ENCODE peak calls at places on chromosomes 12 and 14, in eight cellular contexts. O is HCT116, F is body of pancreas, M is thyroid gland, U is tibial nerve, T is adrenal gland, I is spleen, E is right lobe of liver. Y is an unnamed sample. For H3K27me3, the result is how much of the 10 kb centered on the place peaks cover.

GRCh38 chr12:120739031-120739762 is 13.6 kb downstream of the ACADS start:
- DNase-seq in O (no peak), F (no peak), M (no peak), U (no peak), T (no peak), I (peak), E (no peak), Y (no peak)

GRCh38 chr12:5794156-5794555 is 150.9 kb downstream of the ANO2 start:
- DNase-seq in O (no peak), F (peak), M (no peak), U (no peak), T (no peak), I (no peak), E (no peak), Y (no peak)

GRCh38 chr12:93113317-93114006 is 184.4 kb upstream of the EEA1 start:
- DNase-seq in O (no peak), F (no peak), M (no peak), U (no peak), T (no peak), I (no peak), E (no peak), Y (no peak)

GRCh38 chr12:117350140-117350539 is 11.3 kb downstream of the NOS1 start:
- DNase-seq in O (no peak), F (no peak), M (peak), U (no peak), T (no peak), I (no peak), E (no peak), Y (no peak)

GRCh38 chr12:31702047-31702446 is 26.8 kb downstream of the AMN1 start:
- DNase-seq in O (peak), F (no peak), M (no peak), U (no peak), T (no peak), I (no peak), E (no peak), Y (no peak)

GRCh38 chr14:54568821-54569591 is 2.1 kb downstream of the SAMD4A start:
- DNase-seq in O (no peak), F (no peak), M (no peak), U (no peak), T (peak), I (no peak), E (no peak), Y (no peak)

GRCh38 chr14:94578712-94579111 is 2.5 kb upstream of the SERPINA5 start:
- DNase-seq in O (no peak), F (no peak), M (no peak), U (no peak), T (no peak), I (no peak), E (no peak), Y (no peak)

GRCh38 chr14:23186913-23187654 is 3.6 kb upstream of the SLC7A8 start:
- DNase-seq in O (peak), F (peak), M (peak), U (no peak), T (peak), I (no peak), E (no peak), Y (no peak)

GRCh38 chr12:113061061-113061694 is 4.6 kb downstream of the DTX1 start:
- DNase-seq in O (no peak), F (no peak), M (no peak), U (no peak), T (no peak), I (peak), E (no peak), Y (no peak)

GRCh38 chr12:85653731-85654455 is 182.3 kb downstream of the RASSF9 start:
- DNase-seq in O (no peak), F (no peak), M (no peak), U (no peak), T (no peak), I (no peak), E (no peak), Y (no peak)

GRCh38 chr12:188910-189621 is 24.9 kb downstream of the SLC6A12 start:
- DNase-seq in O (no peak), F (peak), M (peak), U (no peak), T (peak), I (peak), E (no peak), Y (no peak)

GRCh38 chr12:58081488-58081887 is 140.1 kb downstream of the ATP23 start:
- DNase-seq in O (no peak), F (no peak), M (no peak), U (no peak), T (no peak), I (no peak), E (no peak), Y (no peak)

GRCh38 chr14:99321236-99321925 is 49.4 kb upstream of the BCL11B start:
- DNase-seq in O (no peak), F (no peak), M (no peak), U (no peak), T (no peak), I (no peak), E (no peak), Y (peak)

GRCh38 chr12:98743362-98743953 is 98.4 kb downstream of the APAF1 start:
- DNase-seq in O (peak), F (peak), M (no peak), U (no peak), T (peak), I (no peak), E (no peak), Y (no peak)

GRCh38 chr12:131309700-131310099 is 356.0 kb downstream of the ADGRD1 start:
- DNase-seq in O (no peak), F (no peak), M (no peak), U (no peak), T (no peak), I (peak), E (no peak), Y (no peak)

GRCh38 chr12:54428050-54429013 is 9.3 kb upstream of the ITGA5 start:
- DNase-seq in O (no peak), F (no peak), M (no peak), U (no peak), T (no peak), I (no peak), E (no peak), Y (no peak)

GRCh38 chr14:94940263-94940993 is 170.5 kb upstream of the GSC start:
- DNase-seq in O (no peak), F (no peak), M (no peak), U (no peak), T (no peak), I (no peak), E (no peak), Y (no peak)

GRCh38 chr12:106213721-106214121 is 34.1 kb downstream of the CKAP4 start:
- DNase-seq in O (no peak), F (no peak), M (no peak), U (no peak), T (no peak), I (no peak), E (no peak), Y (no peak)

GRCh38 chr14:61642246-61642982 is 52.9 kb upstream of the HIF1A start:
- DNase-seq in O (no peak), F (no peak), M (peak), U (no peak), T (no peak), I (no peak), E (no peak), Y (no peak)

GRCh38 chr12:6336079-6336858 is 5.6 kb downstream of the TNFRSF1A start:
- DNase-seq in O (peak), F (peak), M (peak), U (peak), T (peak), I (peak), E (peak), Y (peak)

GRCh38 chr12:126727218-126727601 is 1539.8 kb upstream of the TMEM132C start:
- DNase-seq in O (no peak), F (no peak), M (no peak), U (no peak), T (no peak), I (no peak), E (no peak), Y (no peak)

GRCh38 chr12:104370989-104371870 is 67.7 kb downstream of the EID3 start:
- DNase-seq in O (no peak), F (no peak), M (no peak), U (no peak), T (no peak), I (no peak), E (no peak), Y (no peak)

GRCh38 chr12:104524026-104524425 is 67.3 kb downstream of the CHST11 start:
- DNase-seq in O (no peak), F (no peak), M (no peak), U (no peak), T (no peak), I (no peak), E (no peak), Y (no peak)

GRCh38 chr14:58455593-58456265 is 28.2 kb downstream of the KIAA0586 start:
- DNase-seq in O (no peak), F (no peak), M (no peak), U (no peak), T (no peak), I (no peak), E (no peak), Y (no peak)

GRCh38 chr12:55929306-55929791 is 1.6 kb upstream of the DGKA start:
- DNase-seq in O (no peak), F (peak), M (no peak), U (no peak), T (no peak), I (peak), E (peak), Y (no peak)

GRCh38 chr14:69464379-69464778 is 20.1 kb upstream of the PLEKHD1 start:
- DNase-seq in O (no peak), F (no peak), M (no peak), U (no peak), T (no peak), I (no peak), E (no peak), Y (no peak)

GRCh38 chr14:33931439-33931838 is 19.4 kb downstream of the EGLN3 start:
- DNase-seq in O (no peak), F (no peak), M (no peak), U (no peak), T (no peak), I (no peak), E (no peak), Y (no peak)

GRCh38 chr12:51323317-51323960 is 535 bp downstream of the BIN2 start:
- DNase-seq in O (no peak), F (no peak), M (no peak), U (no peak), T (no peak), I (peak), E (no peak), Y (no peak)

DNA sequence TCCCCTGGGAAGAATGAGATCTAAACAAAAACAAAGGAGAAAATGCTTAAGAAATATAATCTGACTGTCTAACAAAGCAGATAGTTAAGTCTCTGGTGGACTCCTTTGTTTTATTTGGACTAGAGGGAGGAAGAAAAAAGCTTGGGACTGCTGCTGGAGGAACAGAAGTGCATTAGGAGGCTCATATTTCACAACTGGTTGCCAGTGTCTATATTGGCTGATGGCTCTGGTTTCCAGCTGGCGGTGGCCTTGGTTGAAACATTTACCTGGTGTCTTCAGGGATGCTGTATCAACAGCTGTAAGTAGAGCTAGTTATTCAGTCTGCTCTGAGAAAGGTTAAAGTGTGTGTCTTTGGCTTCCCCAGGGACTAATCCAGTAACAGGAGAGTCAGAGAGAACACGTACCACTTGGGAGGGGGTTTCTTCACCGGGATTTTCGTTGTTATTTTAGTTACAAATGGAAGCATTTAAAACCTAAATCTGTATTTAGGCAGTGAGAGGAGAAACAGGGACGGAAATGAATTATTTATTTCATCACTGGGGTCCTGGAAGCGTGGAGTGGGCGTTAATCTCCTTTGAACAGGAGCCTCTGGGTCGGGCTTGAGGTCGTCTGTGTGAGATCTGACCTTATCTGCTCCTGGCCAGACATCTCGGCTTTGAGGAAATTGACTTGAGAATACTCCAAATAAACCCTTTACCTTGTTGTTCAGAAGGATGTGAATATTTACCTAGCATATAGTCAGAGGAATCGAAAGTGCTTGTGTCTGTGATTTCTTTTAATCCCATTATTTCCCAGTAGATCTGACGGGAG is 149.9 kb downstream of the NRXN3 start:
- DNase-seq in O (no peak), F (no peak), M (no peak), U (no peak), T (no peak), I (no peak), E (no peak), Y (no peak)
- TF ChIP-seq POLR2A in O (no peak), F (no peak), M (no peak), U (no peak), T (no peak), I (no peak), E (no peak), Y (no peak)

GRCh38 chr12:132548430-132549058 is 58.6 kb downstream of the FBRSL1 start:
- DNase-seq in O (no peak), F (no peak), M (no peak), U (no peak), T (no peak), I (no peak), E (no peak), Y (no peak)

GRCh38 chr12:132549059-132549458 is 59.1 kb downstream of the FBRSL1 start:
- DNase-seq in O (no peak), F (no peak), M (no peak), U (no peak), T (no peak), I (no peak), E (no peak), Y (no peak)

GRCh38 chr12:132551271-132552120 is 58.9 kb downstream of the LRCOL1 start:
- DNase-seq in O (no peak), F (no peak), M (no peak), U (no peak), T (no peak), I (no peak), E (no peak), Y (no peak)

GRCh38 chr12:132550830-132551229 is 59.6 kb downstream of the LRCOL1 start:
- DNase-seq in O (no peak), F (no peak), M (no peak), U (no peak), T (no peak), I (no peak), E (no peak), Y (no peak)

GRCh38 chr12:132550014-132550802 is 60.2 kb downstream of the LRCOL1 start:
- DNase-seq in O (no peak), F (no peak), M (no peak), U (no peak), T (peak), I (no peak), E (no peak), Y (no peak)
- H3K27me3 ChIP-seq in O (under half), F (under half), M (under half), U (under half), T (under half), I (under half), E (under half), Y (under half)

GRCh38 chr12:53252349-53252916 is 15.7 kb upstream of the ESPL1 start:
- DNase-seq in O (no peak), F (peak), M (peak), U (no peak), T (no peak), I (no peak), E (no peak), Y (peak)

GRCh38 chr12:53254816-53255545 is 13.1 kb upstream of the ESPL1 start:
- DNase-seq in O (no peak), F (no peak), M (no peak), U (no peak), T (no peak), I (no peak), E (no peak), Y (no peak)

GRCh38 chr12:53253298-53253697 is 14.8 kb upstream of the ESPL1 start:
- DNase-seq in O (no peak), F (no peak), M (no peak), U (no peak), T (no peak), I (no peak), E (no peak), Y (no peak)

GRCh38 chr12:53255993-53256392 is 12.1 kb upstream of the ESPL1 start:
- DNase-seq in O (no peak), F (no peak), M (no peak), U (no peak), T (no peak), I (no peak), E (no peak), Y (no peak)

GRCh38 chr12:53251477-53252348 is 16.4 kb upstream of the ESPL1 start:
- DNase-seq in O (peak), F (peak), M (peak), U (peak), T (peak), I (peak), E (peak), Y (peak)
- TF ChIP-seq POLR2A in O (peak), F (peak), M (no peak), U (peak), T (peak), I (peak), E (peak), Y (no peak)

GRCh38 chr12:102962986-102963385 is 5.5 kb downstream of the ASCL1 start:
- DNase-seq in O (no peak), F (no peak), M (no peak), U (no peak), T (no peak), I (no peak), E (no peak), Y (no peak)

GRCh38 chr12:102966200-102966941 is 8.9 kb downstream of the ASCL1 start:
- DNase-seq in O (no peak), F (no peak), M (no peak), U (no peak), T (no peak), I (no peak), E (no peak), Y (no peak)

GRCh38 chr12:102965281-102966155 is 8.0 kb downstream of the ASCL1 start:
- DNase-seq in O (no peak), F (no peak), M (no peak), U (no peak), T (no peak), I (no peak), E (no peak), Y (no peak)

GRCh38 chr12:102963796-102964195 is 6.3 kb downstream of the ASCL1 start:
- DNase-seq in O (no peak), F (no peak), M (no peak), U (no peak), T (no peak), I (no peak), E (no peak), Y (no peak)

GRCh38 chr12:102964872-102965271 is 7.4 kb downstream of the ASCL1 start:
- DNase-seq in O (no peak), F (peak), M (no peak), U (no peak), T (no peak), I (no peak), E (no peak), Y (no peak)
- H3K27me3 ChIP-seq in O (under half), F (under half), M (under half), U (under half), T (under half), I (under half), E (under half), Y (half or more)